ENCODE peak calls at places on chromosomes 11 and 22, in ten cellular contexts. C, R, W, A, J, K, B, G, D and Y are unnamed samples.

GRCh38 chr11:122673706-122674105 is 18.2 kb downstream of the UBASH3B start:
- DNase-seq in C (peak; percentile 71), R (no peak), W (no peak), A (no peak), J (no peak), K (no peak), B (no peak), G (no peak), D (no peak), Y (no peak)

GRCh38 chr11:45025716-45026492 is 75.2 kb upstream of the TP53I11 start:
- DNase-seq in C (peak; percentile 22), R (no peak), W (no peak), A (peak; percentile 27), J (no peak), K (peak; percentile 70), B (peak; percentile 75), G (peak; percentile 62), D (no peak), Y (no peak)

GRCh38 chr22:49345896-49346295 is 481.8 kb downstream of the BRD1 start:
- DNase-seq in C (no peak), R (no peak), W (no peak), A (no peak), J (no peak), K (peak; percentile 22), B (no peak), G (no peak), D (no peak), Y (no peak)

GRCh38 chr22:17980638-17981051 is 43.7 kb downstream of the MICAL3 start:
- DNase-seq in C (peak; percentile 48), R (peak; percentile 48), W (peak; percentile 40), A (peak; percentile 81), J (peak; percentile 24), K (peak; percentile 89), B (peak; percentile 43), G (no peak), D (no peak), Y (no peak)

GRCh38 chr11:116776522-116776984 is 3.8 kb upstream of the BUD13 start:
- DNase-seq in C (no peak), R (no peak), W (no peak), A (no peak), J (no peak), K (no peak), B (no peak), G (no peak), D (no peak), Y (no peak)

GRCh38 chr11:70482529-70482917 is 84.2 kb downstream of the CTTN start:
- DNase-seq in C (peak; percentile 11), R (no peak), W (no peak), A (no peak), J (no peak), K (no peak), B (no peak), G (no peak), D (no peak), Y (no peak)

GRCh38 chr22:50708996-50709395 is 29.0 kb upstream of the ACR start:
- DNase-seq in C (no peak), R (no peak), W (no peak), A (no peak), J (no peak), K (no peak), B (peak; percentile 3), G (no peak), D (no peak), Y (no peak)

GRCh38 chr11:41486436-41486835 is 27.0 kb upstream of the LRRC4C start:
- DNase-seq in C (no peak), R (no peak), W (no peak), A (no peak), J (no peak), K (no peak), B (no peak), G (no peak), D (no peak), Y (no peak)

GRCh38 chr22:20402960-20403778 is 9.2 kb downstream of the ZNF74 start:
- DNase-seq in C (no peak), R (no peak), W (no peak), A (no peak), J (no peak), K (no peak), B (no peak), G (no peak), D (no peak), Y (no peak)

GRCh38 chr22:22380098-22381030 is 128.2 kb downstream of the ZNF280B start:
- DNase-seq in C (no peak), R (no peak), W (no peak), A (peak; percentile 61), J (no peak), K (peak; percentile 89), B (no peak), G (no peak), D (no peak), Y (no peak)

GRCh38 chr11:30852645-30853044 is 266.5 kb upstream of the MPPED2 start:
- DNase-seq in C (no peak), R (no peak), W (no peak), A (no peak), J (no peak), K (no peak), B (no peak), G (no peak), D (no peak), Y (no peak)

GRCh38 chr11:123564225-123564624 is 90.2 kb downstream of the SCN3B start:
- DNase-seq in C (no peak), R (no peak), W (no peak), A (no peak), J (no peak), K (no peak), B (no peak), G (no peak), D (no peak), Y (no peak)

GRCh38 chr11:1338201-1339065 is 29.0 kb upstream of the TOLLIP start:
- DNase-seq in C (no peak), R (no peak), W (no peak), A (no peak), J (no peak), K (peak; percentile 46), B (no peak), G (no peak), D (no peak), Y (no peak)

GRCh38 chr11:88167853-88168252 is 7.4 kb downstream of the RAB38 start:
- DNase-seq in C (peak; percentile 39), R (no peak), W (no peak), A (no peak), J (no peak), K (no peak), B (no peak), G (no peak), D (no peak), Y (no peak)

DNA sequence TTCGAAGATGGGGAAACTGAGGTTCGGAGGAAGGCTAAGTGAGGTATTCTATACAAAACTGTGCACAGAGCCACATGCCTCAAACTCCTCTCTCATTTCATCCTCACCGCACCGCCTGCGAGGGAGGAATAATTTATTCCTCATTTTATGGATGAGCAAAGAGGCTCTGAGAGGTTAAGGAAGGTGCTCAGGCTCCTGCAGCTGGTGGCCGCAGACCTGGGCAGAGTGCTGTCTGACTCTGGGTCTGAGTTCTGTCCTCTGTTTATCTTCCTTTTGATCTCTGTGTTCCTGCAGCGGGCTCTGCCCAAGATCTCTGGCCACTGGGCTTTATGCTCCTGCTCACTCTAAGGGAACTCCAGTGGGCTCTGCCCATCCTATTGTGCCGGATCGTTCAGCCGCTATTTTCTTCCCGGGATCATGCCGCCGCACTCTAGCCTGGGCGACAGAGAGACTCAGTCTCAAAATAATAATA is 59.5 kb downstream of the MCM5 start:
- DNase-seq in C (no peak), R (no peak), W (no peak), A (no peak), J (no peak), K (no peak), B (no peak), G (no peak), D (no peak), Y (no peak)
- TF ChIP-seq POLR2A in C (no peak), R (no peak), W (no peak), A (no peak), J (no peak), K (no peak), B (no peak), G (no peak), D (no peak), Y (no peak)

DNA sequence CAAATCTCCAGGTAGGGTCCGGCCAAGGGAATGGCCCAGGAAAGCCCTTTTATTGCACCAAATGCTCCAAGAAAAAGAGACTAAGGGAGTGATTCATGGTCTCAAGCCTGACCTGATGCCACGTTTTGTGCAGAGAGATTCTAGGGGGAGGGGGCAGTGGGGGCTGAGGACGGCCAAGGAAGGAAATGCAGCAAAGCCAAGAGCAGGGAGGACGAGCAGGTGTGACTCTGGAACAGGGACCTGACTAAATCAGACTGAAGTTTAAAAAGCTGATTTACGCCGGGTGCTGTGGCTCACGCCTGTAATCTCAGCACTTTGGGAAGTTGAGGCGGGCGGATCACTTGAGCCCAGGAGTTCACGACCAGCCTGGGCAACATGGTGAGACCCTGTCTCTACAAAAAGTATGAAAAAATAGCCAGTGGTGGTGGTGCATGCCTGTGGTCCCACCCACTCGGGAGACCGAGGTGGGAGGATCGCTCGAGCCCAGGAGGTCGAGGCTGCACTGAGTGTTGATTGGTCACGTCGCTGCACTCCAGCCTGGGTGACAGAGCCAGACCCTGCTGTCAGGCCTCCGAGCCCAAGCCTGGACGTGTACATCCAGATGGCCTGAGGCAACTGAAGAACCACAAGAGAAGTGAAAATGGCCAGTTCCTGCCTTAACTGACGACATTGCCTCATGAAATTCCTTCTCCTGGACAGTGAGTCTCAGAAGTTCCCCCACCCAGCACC is 10.8 kb upstream of the IFITM3 start:
- DNase-seq in C (no peak), R (no peak), W (no peak), A (no peak), J (no peak), K (no peak), B (no peak), G (no peak), D (no peak), Y (no peak)
- TF ChIP-seq POLR2A in C (no peak), R (no peak), W (no peak), A (no peak), J (no peak), K (no peak), B (no peak), G (no peak), D (no peak), Y (no peak)

GRCh38 chr22:41021655-41022454 is 70.5 kb upstream of the EP300 start:
- DNase-seq in C (peak; percentile 16), R (peak; percentile 69), W (peak; percentile 62), A (peak; percentile 81), J (peak; percentile 60), K (peak; percentile 81), B (peak; percentile 72), G (peak; percentile 74), D (peak; percentile 41), Y (peak; percentile 50)
- TF ChIP-seq POLR2A in C (no peak), R (peak; percentile 35), W (no peak), A (peak; percentile 81), J (peak; percentile 25), K (peak; percentile 26), B (no peak), G (peak; percentile 73), D (peak; percentile 70), Y (no peak)

DNA sequence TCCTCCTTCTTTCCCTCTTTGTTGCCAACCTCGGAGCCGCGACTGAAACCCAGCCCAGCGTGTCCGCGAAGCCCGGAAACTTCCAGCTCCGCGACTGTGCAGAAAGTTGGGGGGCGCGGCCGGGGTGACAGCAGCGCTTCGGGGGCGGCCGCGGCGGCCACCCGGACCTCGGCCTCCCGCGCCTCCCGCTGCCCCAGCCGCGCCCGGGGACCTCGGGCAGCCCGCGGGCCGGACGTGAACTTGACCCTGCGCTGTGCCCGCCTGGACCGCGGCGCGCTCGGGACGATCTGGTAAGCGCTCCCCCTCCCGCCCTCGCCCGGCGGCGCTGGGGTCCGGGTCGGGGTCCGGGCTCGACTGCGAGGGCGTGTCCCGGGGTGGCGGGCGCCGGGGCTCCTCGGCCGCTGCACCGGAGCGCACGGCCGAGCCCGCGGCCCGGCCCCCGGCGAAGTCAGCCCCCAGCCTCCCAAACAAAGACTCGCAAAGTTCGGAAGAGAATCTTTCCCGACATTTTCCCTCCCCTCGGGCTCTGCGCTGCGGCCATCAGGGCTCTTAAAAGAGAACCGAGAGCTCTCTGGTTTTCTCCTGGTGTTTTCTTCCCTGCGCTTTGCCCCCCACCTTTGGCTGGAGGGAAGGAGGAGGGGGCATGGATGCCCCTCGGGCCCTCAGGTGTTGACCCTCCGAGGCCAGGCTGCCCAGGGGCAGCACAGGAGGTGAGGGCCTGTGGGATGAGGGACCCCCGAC is 67.9 kb upstream of the WNT7B start:
- DNase-seq in C (no peak), R (peak; percentile 50), W (no peak), A (peak; percentile 51), J (no peak), K (peak; percentile 73), B (peak; percentile 68), G (no peak), D (no peak), Y (no peak)
- TF ChIP-seq POLR2A in C (no peak), R (no peak), W (no peak), A (no peak), J (no peak), K (peak; percentile 44), B (peak; percentile 60), G (peak; percentile 44), D (no peak), Y (no peak)